ENCODE peak calls at places on chromosome 7, in eight cellular contexts. A is mucosa of descending colon, L is left ventricle myocardium inferior, P is A549, D is upper lobe of right lung, J is ovary, U is choroid plexus epithelial cell, F is HFF-Myc. G is an unnamed sample.

GRCh38 chr7:156474241-156474743 is 166.3 kb upstream of the RNF32 start:
- DNase-seq in P (peak; percentile 27), F (no peak), D (no peak), U (peak; percentile 77), A (no peak), J (no peak), L (no peak), G (no peak)

GRCh38 chr7:20219446-20220292 is 2.5 kb upstream of the MACC1 start:
- DNase-seq in D (peak; percentile 79), U (peak; percentile 95), L (peak; percentile 69), P (no peak), F (peak; percentile 29), J (no peak), A (peak; percentile 84), G (peak; percentile 99)

GRCh38 chr7:135335628-135336139 is 102.0 kb downstream of the STRA8 start:
- DNase-seq in P (peak; percentile 69), U (peak; percentile 68), A (peak; percentile 69), F (peak; percentile 14), D (no peak), L (peak; percentile 28), J (no peak), G (no peak)

GRCh38 chr7:38629621-38630020 is 1.6 kb downstream of the AMPH start:
- DNase-seq in U (no peak), L (no peak), J (no peak), F (no peak), A (no peak), P (no peak), D (no peak), G (no peak)

GRCh38 chr7:121069346-121070100 is 81.0 kb downstream of the CPED1 start:
- DNase-seq in L (no peak), U (peak; percentile 66), J (peak; percentile 48), D (no peak), F (no peak), A (no peak), P (no peak), G (no peak)

GRCh38 chr7:25032774-25033743 is 53.1 kb upstream of the OSBPL3 start:
- DNase-seq in J (no peak), U (no peak), L (no peak), A (no peak), F (no peak), D (no peak), P (no peak), G (no peak)

GRCh38 chr7:87414400-87415188 is 60.9 kb downstream of the ABCB4 start:
- DNase-seq in L (no peak), P (no peak), J (no peak), D (no peak), A (no peak), U (peak; percentile 6), F (peak; percentile 4), G (no peak)

GRCh38 chr7:149130572-149131198 is 4.6 kb upstream of the ZNF425 start:
- DNase-seq in F (no peak), P (no peak), D (no peak), A (no peak), L (no peak), U (no peak), J (no peak), G (no peak)

GRCh38 chr7:149625339-149625946 is 127.8 kb upstream of the ZNF746 start:
- DNase-seq in J (peak; percentile 46), A (peak; percentile 73), U (peak; percentile 80), P (peak; percentile 81), F (peak; percentile 21), D (peak; percentile 81), L (peak; percentile 45), G (no peak)

GRCh38 chr7:41182782-41183181 is 520.1 kb downstream of the INHBA start:
- DNase-seq in U (no peak), A (no peak), P (no peak), D (no peak), J (no peak), F (no peak), L (no peak), G (no peak)

GRCh38 chr7:12052211-12052610 is 158.9 kb upstream of the TMEM106B start:
- DNase-seq in U (no peak), L (no peak), J (no peak), A (no peak), D (no peak), F (no peak), P (no peak), G (no peak)

GRCh38 chr7:73423519-73424485 is 9.8 kb upstream of the FZD9 start:
- DNase-seq in F (no peak), L (no peak), P (no peak), D (no peak), J (no peak), A (no peak), U (peak; percentile 41), G (no peak)

GRCh38 chr7:73426016-73426415 is 7.6 kb upstream of the FZD9 start:
- DNase-seq in F (no peak), D (no peak), J (no peak), L (no peak), A (no peak), P (no peak), U (no peak), G (no peak)

GRCh38 chr7:73427902-73428696 is 5.5 kb upstream of the FZD9 start:
- DNase-seq in U (no peak), D (no peak), J (no peak), F (no peak), A (no peak), P (no peak), L (no peak), G (no peak)

GRCh38 chr7:73425356-73425983 is 8.1 kb upstream of the FZD9 start:
- DNase-seq in A (no peak), J (no peak), U (no peak), D (no peak), L (no peak), F (no peak), P (no peak), G (no peak)

GRCh38 chr7:73424486-73424885 is 9.1 kb upstream of the FZD9 start:
- DNase-seq in F (no peak), L (no peak), P (no peak), A (no peak), U (no peak), J (no peak), D (no peak), G (no peak)
- H3K4me3 ChIP-seq in F (no peak overlapping the region), L (peak overlapping the region; percentile 58), P (no peak overlapping the region), A (no peak overlapping the region), U (peak overlapping the region; percentile 40), J (no peak overlapping the region), D (peak overlapping the region; percentile 19), G (no peak overlapping the region)

GRCh38 chr7:45646207-45646821 is 72.1 kb downstream of the ADCY1 start:
- DNase-seq in A (no peak), J (no peak), F (no peak), P (no peak), U (no peak), D (no peak), L (no peak), G (no peak)

GRCh38 chr7:45645141-45645969 is 71.2 kb downstream of the ADCY1 start:
- DNase-seq in P (no peak), J (no peak), A (no peak), D (no peak), L (no peak), U (no peak), F (no peak), G (no peak)

GRCh38 chr7:45644237-45644636 is 70.1 kb downstream of the ADCY1 start:
- DNase-seq in P (no peak), D (no peak), F (no peak), A (no peak), J (no peak), L (no peak), U (no peak), G (no peak)

GRCh38 chr7:45642044-45642443 is 67.9 kb downstream of the ADCY1 start:
- DNase-seq in J (no peak), D (no peak), A (no peak), L (no peak), P (no peak), U (no peak), F (no peak), G (no peak)

DNA sequence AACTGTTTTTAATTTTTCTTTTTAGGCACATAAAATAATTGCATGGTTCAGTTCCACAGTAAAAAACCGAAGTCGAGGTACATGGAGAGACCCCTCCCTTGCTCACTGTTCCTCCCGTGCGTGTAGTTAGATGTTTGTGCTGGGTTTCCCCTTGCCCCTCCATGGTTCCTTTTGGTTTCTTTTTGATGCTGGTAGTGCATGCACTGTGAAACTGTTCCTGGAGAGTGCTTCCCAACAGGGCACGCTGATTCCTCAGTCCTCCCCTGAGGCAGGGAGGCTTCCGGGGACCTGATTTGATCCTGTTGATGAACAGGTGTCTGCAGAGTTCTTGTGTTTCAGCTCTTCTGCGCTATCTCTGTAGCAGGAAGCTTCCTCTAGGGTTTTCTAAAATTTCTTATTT is 69.5 kb downstream of the ADCY1 start:
- DNase-seq in P (no peak), L (no peak), U (no peak), D (no peak), J (no peak), A (no peak), F (no peak), G (no peak)
- H3K4me3 ChIP-seq in P (no peak overlapping the region), L (no peak overlapping the region), U (no peak overlapping the region), D (no peak overlapping the region), J (no peak overlapping the region), A (no peak overlapping the region), F (no peak overlapping the region), G (peak overlapping the region; percentile 18)

GRCh38 chr7:1059200-1060091 is 15.1 kb downstream of the GPR146 start:
- DNase-seq in F (no peak), J (no peak), L (no peak), P (no peak), U (peak; percentile 62), D (peak; percentile 84), A (no peak), G (peak; percentile 37)
- H3K4me3 ChIP-seq in F (no peak overlapping the region), J (no peak overlapping the region), L (peak overlapping the region; percentile 25), P (no peak overlapping the region), U (peak overlapping the region; percentile 22), D (no peak overlapping the region), A (no peak overlapping the region), G (no peak overlapping the region)

GRCh38 chr7:98280296-98280695 is 1.2 kb upstream of the BRI3 start:
- DNase-seq in F (no peak), J (no peak), A (no peak), L (no peak), U (no peak), D (no peak), P (no peak), G (no peak)
- H3K4me3 ChIP-seq in F (no peak overlapping the region), J (peak overlapping the region; percentile 49), A (no peak overlapping the region), L (peak overlapping the region; percentile 89), U (no peak overlapping the region), D (peak overlapping the region; percentile 55), P (peak overlapping the region; percentile 98), G (peak overlapping the region; percentile 67)

DNA sequence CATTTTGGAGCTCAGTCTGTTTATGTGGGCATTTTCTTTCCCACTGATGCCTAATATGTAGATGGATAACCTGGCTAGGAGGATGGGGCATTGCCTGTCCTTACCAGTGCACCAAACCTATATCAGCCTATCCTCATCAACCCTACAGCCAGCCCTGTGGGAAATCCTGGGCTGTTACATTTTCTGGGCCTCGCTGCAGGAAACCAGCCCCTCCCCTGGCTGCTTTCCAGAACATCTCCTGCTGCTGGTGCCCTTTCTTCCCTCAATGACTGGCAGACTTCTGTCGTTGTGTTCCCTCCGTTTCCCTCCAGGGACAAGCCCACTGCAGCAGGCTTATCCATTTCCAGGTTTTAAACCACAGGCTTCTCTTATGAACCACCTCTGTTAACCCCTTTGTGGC is 486.1 kb upstream of the COBL start:
- DNase-seq in J (no peak), P (no peak), U (no peak), D (no peak), F (no peak), A (no peak), L (no peak), G (no peak)
- H3K4me3 ChIP-seq in J (no peak overlapping the region), P (no peak overlapping the region), U (no peak overlapping the region), D (no peak overlapping the region), F (no peak overlapping the region), A (no peak overlapping the region), L (no peak overlapping the region), G (no peak overlapping the region)

GRCh38 chr7:157568071-157568784 is 231.4 kb downstream of the DNAJB6 start:
- DNase-seq in F (no peak), J (no peak), U (no peak), L (no peak), P (no peak), A (no peak), D (no peak), G (no peak)
- H3K4me3 ChIP-seq in F (peak overlapping the region; percentile 31), J (peak overlapping the region; percentile 47), U (peak overlapping the region; percentile 74), L (peak overlapping the region; percentile 71), P (no peak overlapping the region), A (no peak overlapping the region), D (peak overlapping the region; percentile 65), G (peak overlapping the region; percentile 53)